ENCODE peak calls at places on chromosomes 16 and 17, in nine cellular contexts. O is stomach, F is right lobe of liver, Q is Peyer's patch, Z is prostate gland, A is adrenal gland, C is body of pancreas, U is transverse colon, N is IMR-90. S is an unnamed sample.

GRCh38 chr16:165539-166374 is at the start of gene HBM:
- DNase-seq in N (no peak), U (no peak), Q (no peak), C (no peak), Z (no peak), F (no peak), A (no peak), O (no peak), S (no peak)

GRCh38 chr17:66964083-66964771 is at the start of gene CACNG4:
- DNase-seq in N (no peak), A (no peak), Q (no peak), U (no peak), Z (no peak), F (no peak), C (no peak), O (no peak), S (no peak)

GRCh38 chr16:21638573-21638975 is 13.8 kb downstream of the IGSF6 start:
- DNase-seq in A (no peak), C (no peak), Q (no peak), Z (no peak), F (no peak), U (no peak), N (peak; percentile 66), O (no peak), S (no peak)

GRCh38 chr17:19317359-19318095 is 45.0 kb downstream of the B9D1 start:
- DNase-seq in U (peak; percentile 86), A (peak; percentile 99), F (peak; percentile 94), O (peak; percentile 36), Q (peak; percentile 58), Z (no peak), N (peak; percentile 80), C (peak; percentile 48), S (peak; percentile 75)

GRCh38 chr16:46961373-46962353 is 11.8 kb downstream of the DNAJA2 start:
- DNase-seq in N (peak; percentile 43), C (no peak), Q (no peak), Z (no peak), A (no peak), F (no peak), U (no peak), O (no peak), S (no peak)

GRCh38 chr16:56316545-56316944 is 108.8 kb downstream of the AMFR start:
- DNase-seq in N (no peak), A (no peak), U (no peak), C (no peak), F (no peak), O (no peak), Q (no peak), Z (no peak), S (no peak)

GRCh38 chr17:72361892-72362291 is 241.1 kb downstream of the SOX9 start:
- DNase-seq in A (no peak), Z (no peak), C (no peak), U (no peak), N (peak; percentile 58), F (no peak), Q (no peak), O (no peak), S (no peak)

GRCh38 chr16:67967956-67968439 is 439 bp downstream of the SLC12A4 start:
- DNase-seq in N (peak; percentile 25), Z (no peak), F (no peak), A (no peak), C (peak; percentile 60), Q (no peak), O (peak; percentile 43), U (peak; percentile 44), S (no peak)

GRCh38 chr17:10875411-10875810 is 37.5 kb upstream of the PIRT start:
- DNase-seq in A (peak; percentile 19), Q (no peak), U (no peak), C (no peak), N (no peak), O (no peak), F (no peak), Z (no peak), S (no peak)

GRCh38 chr16:11251525-11252481 is 4.2 kb downstream of the SOCS1 start:
- DNase-seq in Q (peak; percentile 73), N (peak; percentile 91), Z (no peak), A (no peak), C (no peak), O (peak; percentile 42), U (peak; percentile 41), F (no peak), S (no peak)

GRCh38 chr17:50949128-50950001 is 83.2 kb upstream of the TOB1 start:
- DNase-seq in N (no peak), U (no peak), C (no peak), F (no peak), Z (no peak), O (no peak), A (peak; percentile 32), Q (peak; percentile 11), S (no peak)

GRCh38 chr16:2895813-2896212 is 12.8 kb downstream of the FLYWCH2 start:
- DNase-seq in U (no peak), A (no peak), O (no peak), Q (no peak), C (no peak), F (no peak), Z (no peak), N (peak; percentile 43), S (no peak)

GRCh38 chr16:19907161-19907992 is 22.7 kb upstream of the GPRC5B start:
- DNase-seq in A (peak; percentile 61), N (peak; percentile 64), O (peak; percentile 79), Z (peak; percentile 57), F (peak; percentile 68), U (peak; percentile 67), C (peak; percentile 74), Q (peak; percentile 29), S (peak; percentile 26)

GRCh38 chr16:56191807-56192643 is 736 bp downstream of the GNAO1 start:
- DNase-seq in Q (no peak), N (no peak), Z (no peak), U (no peak), C (no peak), F (no peak), O (no peak), A (no peak), S (no peak)

GRCh38 chr16:15897834-15898254 is 9.4 kb upstream of the CEP20 start:
- DNase-seq in C (no peak), U (no peak), Z (no peak), O (no peak), Q (no peak), F (no peak), A (no peak), N (peak; percentile 79), S (no peak)

GRCh38 chr17:3533752-3534151 is 23.9 kb downstream of the TRPV3 start:
- DNase-seq in F (no peak), O (no peak), Z (no peak), A (no peak), C (no peak), U (no peak), N (no peak), Q (no peak), S (no peak)

GRCh38 chr16:9447195-9447551 is 355.7 kb downstream of the HAPSTR1 start:
- DNase-seq in N (no peak), U (no peak), Q (no peak), F (no peak), Z (no peak), A (peak; percentile 45), O (peak; percentile 56), C (peak; percentile 79), S (no peak)

GRCh38 chr17:17499402-17500145 is 3.4 kb upstream of the RASD1 start:
- DNase-seq in Z (no peak), O (no peak), C (no peak), U (no peak), F (peak; percentile 49), Q (no peak), A (no peak), N (no peak), S (no peak)

GRCh38 chr16:72723781-72724180 is 324.1 kb downstream of the ZFHX3 start:
- DNase-seq in O (no peak), N (peak; percentile 51), A (no peak), Q (no peak), F (no peak), U (no peak), C (no peak), Z (no peak), S (no peak)

GRCh38 chr17:27810211-27810901 is 10.0 kb upstream of the NOS2 start:
- DNase-seq in A (no peak), O (no peak), F (no peak), N (no peak), C (no peak), Q (no peak), U (no peak), Z (no peak), S (no peak)
- TF ChIP-seq POLR2A in A (no peak), O (no peak), F (no peak), N (no peak), C (no peak), Q (no peak), U (no peak), Z (no peak), S (no peak)

GRCh38 chr17:78103311-78103710 is 25.2 kb downstream of the TMC6 start:
- DNase-seq in Q (no peak), N (peak; percentile 7), U (no peak), C (no peak), O (no peak), F (no peak), Z (no peak), A (no peak), S (no peak)

GRCh38 chr17:78105101-78105500 is 23.5 kb downstream of the TMC6 start:
- DNase-seq in O (no peak), F (no peak), A (no peak), Q (no peak), N (no peak), C (no peak), Z (no peak), U (peak; percentile 3), S (no peak)

GRCh38 chr17:78104540-78104941 is 24.0 kb downstream of the TMC6 start:
- DNase-seq in F (no peak), U (no peak), N (no peak), C (no peak), O (no peak), Q (no peak), A (no peak), Z (no peak), S (no peak)

GRCh38 chr17:78101542-78101941 is 27.0 kb downstream of the TMC6 start:
- DNase-seq in O (no peak), F (no peak), Z (no peak), C (no peak), Q (no peak), N (no peak), A (no peak), U (no peak), S (no peak)

GRCh38 chr17:78101112-78101511 is 27.4 kb downstream of the TMC6 start:
- DNase-seq in Q (no peak), Z (no peak), U (no peak), O (no peak), F (no peak), A (no peak), N (no peak), C (no peak), S (no peak)
- H3K36me3 ChIP-seq in Q (no peaks in the 10 kb centered on the region), Z (peaks cover 16% of the 10 kb centered on the region), U (no peaks in the 10 kb centered on the region), O (peaks cover 87% of the 10 kb centered on the region), F (no peaks in the 10 kb centered on the region), A (no peaks in the 10 kb centered on the region), N (peaks cover 46% of the 10 kb centered on the region), C (peaks cover 22% of the 10 kb centered on the region), S (peaks cover 7% of the 10 kb centered on the region)

GRCh38 chr16:50620646-50621451 is 60.3 kb downstream of the SNX20 start:
- DNase-seq in F (peak; percentile 76), N (no peak), A (no peak), C (no peak), O (no peak), U (no peak), Q (no peak), Z (no peak), S (no peak)
- TF ChIP-seq POLR2A in F (no peak), N (no peak), A (no peak), C (no peak), O (no peak), U (no peak), Q (no peak), Z (no peak), S (no peak)

GRCh38 chr17:75731716-75732498 is 10.6 kb downstream of the ITGB4 start:
- DNase-seq in F (no peak), A (no peak), N (no peak), U (peak; percentile 90), O (no peak), Q (no peak), C (no peak), Z (no peak), S (no peak)
- H3K36me3 ChIP-seq in F (no peaks in the 10 kb centered on the region), A (no peaks in the 10 kb centered on the region), N (no peaks in the 10 kb centered on the region), U (no peaks in the 10 kb centered on the region), O (peaks cover 65% of the 10 kb centered on the region), Q (no peaks in the 10 kb centered on the region), C (no peaks in the 10 kb centered on the region), Z (no peaks in the 10 kb centered on the region), S (peaks cover 20% of the 10 kb centered on the region)